ENCODE peak calls at places on chromosomes 3 and 15, in eight cellular contexts. One of them, this sample, is unnamed.

GRCh38 chr3:126526668-126527005 is 2.7 kb downstream of the CHST13 start:
- DNase-seq in Peyer's patch: no peak
- DNase-seq in AG09309: no peak
- DNase-seq in AG04450: no peak
- DNase-seq in epithelial cell of esophagus: no peak
- DNase-seq in prostate gland: no peak
- DNase-seq in AG10803: no peak
- DNase-seq in A549: no peak
- DNase-seq in this sample: no peak

GRCh38 chr3:179410317-179410716 is 41.0 kb downstream of the GNB4 start:
- DNase-seq in Peyer's patch: no peak
- DNase-seq in AG09309: no peak
- DNase-seq in AG04450: no peak
- DNase-seq in epithelial cell of esophagus: peak
- DNase-seq in prostate gland: no peak
- DNase-seq in AG10803: peak
- DNase-seq in A549: no peak
- DNase-seq in this sample: peak

GRCh38 chr3:189502676-189503257 is 128.4 kb upstream of the TP63 start:
- DNase-seq in Peyer's patch: no peak
- DNase-seq in AG09309: no peak
- DNase-seq in AG04450: no peak
- DNase-seq in epithelial cell of esophagus: no peak
- DNase-seq in prostate gland: no peak
- DNase-seq in AG10803: no peak
- DNase-seq in A549: no peak
- DNase-seq in this sample: no peak

GRCh38 chr3:167394003-167394402 is 13.9 kb upstream of the ZBBX start:
- DNase-seq in Peyer's patch: no peak
- DNase-seq in AG09309: no peak
- DNase-seq in AG04450: no peak
- DNase-seq in epithelial cell of esophagus: no peak
- DNase-seq in prostate gland: no peak
- DNase-seq in AG10803: no peak
- DNase-seq in A549: no peak
- DNase-seq in this sample: no peak

GRCh38 chr3:174619244-174619643 is 239.9 kb upstream of the NAALADL2 start:
- DNase-seq in Peyer's patch: no peak
- DNase-seq in AG09309: no peak
- DNase-seq in AG04450: no peak
- DNase-seq in epithelial cell of esophagus: no peak
- DNase-seq in prostate gland: no peak
- DNase-seq in AG10803: no peak
- DNase-seq in A549: no peak
- DNase-seq in this sample: no peak

GRCh38 chr3:114213669-114214541 is 23.5 kb downstream of the ZNF80 start:
- DNase-seq in Peyer's patch: peak
- DNase-seq in AG09309: peak
- DNase-seq in AG04450: peak
- DNase-seq in epithelial cell of esophagus: peak
- DNase-seq in prostate gland: no peak
- DNase-seq in AG10803: peak
- DNase-seq in A549: peak
- DNase-seq in this sample: peak

GRCh38 chr3:89851974-89852621 is 744.7 kb downstream of the EPHA3 start:
- DNase-seq in Peyer's patch: peak
- DNase-seq in AG09309: no peak
- DNase-seq in AG04450: no peak
- DNase-seq in epithelial cell of esophagus: peak
- DNase-seq in prostate gland: peak
- DNase-seq in AG10803: no peak
- DNase-seq in A549: peak
- DNase-seq in this sample: no peak

GRCh38 chr15:73727330-73728018 is 25.7 kb downstream of the INSYN1 start:
- DNase-seq in Peyer's patch: no peak
- DNase-seq in AG09309: peak
- DNase-seq in AG04450: peak
- DNase-seq in epithelial cell of esophagus: peak
- DNase-seq in prostate gland: no peak
- DNase-seq in AG10803: peak
- DNase-seq in A549: peak
- DNase-seq in this sample: peak

GRCh38 chr3:69352305-69353087 is 33.4 kb downstream of the FRMD4B start:
- DNase-seq in Peyer's patch: no peak
- DNase-seq in AG09309: no peak
- DNase-seq in AG04450: no peak
- DNase-seq in epithelial cell of esophagus: no peak
- DNase-seq in prostate gland: no peak
- DNase-seq in AG10803: no peak
- DNase-seq in A549: no peak
- DNase-seq in this sample: no peak

GRCh38 chr3:69353492-69353891 is 32.4 kb downstream of the FRMD4B start:
- DNase-seq in Peyer's patch: no peak
- DNase-seq in AG09309: no peak
- DNase-seq in AG04450: no peak
- DNase-seq in epithelial cell of esophagus: no peak
- DNase-seq in prostate gland: no peak
- DNase-seq in AG10803: no peak
- DNase-seq in A549: no peak
- DNase-seq in this sample: peak

GRCh38 chr3:69357196-69357595 is 28.7 kb downstream of the FRMD4B start:
- DNase-seq in Peyer's patch: no peak
- DNase-seq in AG09309: no peak
- DNase-seq in AG04450: no peak
- DNase-seq in epithelial cell of esophagus: peak
- DNase-seq in prostate gland: no peak
- DNase-seq in AG10803: no peak
- DNase-seq in A549: no peak
- DNase-seq in this sample: no peak

GRCh38 chr3:69354948-69355347 is 30.9 kb downstream of the FRMD4B start:
- DNase-seq in Peyer's patch: no peak
- DNase-seq in AG09309: no peak
- DNase-seq in AG04450: no peak
- DNase-seq in epithelial cell of esophagus: peak
- DNase-seq in prostate gland: no peak
- DNase-seq in AG10803: no peak
- DNase-seq in A549: no peak
- DNase-seq in this sample: peak

GRCh38 chr3:69353088-69353478 is 32.8 kb downstream of the FRMD4B start:
- DNase-seq in Peyer's patch: no peak
- DNase-seq in AG09309: no peak
- DNase-seq in AG04450: no peak
- DNase-seq in epithelial cell of esophagus: no peak
- DNase-seq in prostate gland: no peak
- DNase-seq in AG10803: no peak
- DNase-seq in A549: no peak
- DNase-seq in this sample: no peak
- H3K4me3 ChIP-seq in Peyer's patch: peak
- H3K4me3 ChIP-seq in AG09309: peak
- H3K4me3 ChIP-seq in AG04450: no peak
- H3K4me3 ChIP-seq in epithelial cell of esophagus: no peak
- H3K4me3 ChIP-seq in prostate gland: no peak
- H3K4me3 ChIP-seq in AG10803: no peak
- H3K4me3 ChIP-seq in A549: no peak
- H3K4me3 ChIP-seq in this sample: no peak

GRCh38 chr3:128321418-128321817 is 145.3 kb downstream of the DNAJB8 start:
- DNase-seq in Peyer's patch: no peak
- DNase-seq in AG09309: no peak
- DNase-seq in AG04450: no peak
- DNase-seq in epithelial cell of esophagus: no peak
- DNase-seq in prostate gland: no peak
- DNase-seq in AG10803: no peak
- DNase-seq in A549: no peak
- DNase-seq in this sample: no peak

GRCh38 chr3:128320551-128321340 is 145.9 kb downstream of the DNAJB8 start:
- DNase-seq in Peyer's patch: no peak
- DNase-seq in AG09309: no peak
- DNase-seq in AG04450: no peak
- DNase-seq in epithelial cell of esophagus: no peak
- DNase-seq in prostate gland: no peak
- DNase-seq in AG10803: no peak
- DNase-seq in A549: no peak
- DNase-seq in this sample: no peak

GRCh38 chr3:128319741-128320141 is 146.9 kb downstream of the DNAJB8 start:
- DNase-seq in Peyer's patch: no peak
- DNase-seq in AG09309: no peak
- DNase-seq in AG04450: no peak
- DNase-seq in epithelial cell of esophagus: no peak
- DNase-seq in prostate gland: no peak
- DNase-seq in AG10803: no peak
- DNase-seq in A549: no peak
- DNase-seq in this sample: no peak

GRCh38 chr3:128323206-128324081 is 143.2 kb downstream of the DNAJB8 start:
- DNase-seq in Peyer's patch: no peak
- DNase-seq in AG09309: no peak
- DNase-seq in AG04450: no peak
- DNase-seq in epithelial cell of esophagus: no peak
- DNase-seq in prostate gland: no peak
- DNase-seq in AG10803: no peak
- DNase-seq in A549: no peak
- DNase-seq in this sample: no peak

DNA sequence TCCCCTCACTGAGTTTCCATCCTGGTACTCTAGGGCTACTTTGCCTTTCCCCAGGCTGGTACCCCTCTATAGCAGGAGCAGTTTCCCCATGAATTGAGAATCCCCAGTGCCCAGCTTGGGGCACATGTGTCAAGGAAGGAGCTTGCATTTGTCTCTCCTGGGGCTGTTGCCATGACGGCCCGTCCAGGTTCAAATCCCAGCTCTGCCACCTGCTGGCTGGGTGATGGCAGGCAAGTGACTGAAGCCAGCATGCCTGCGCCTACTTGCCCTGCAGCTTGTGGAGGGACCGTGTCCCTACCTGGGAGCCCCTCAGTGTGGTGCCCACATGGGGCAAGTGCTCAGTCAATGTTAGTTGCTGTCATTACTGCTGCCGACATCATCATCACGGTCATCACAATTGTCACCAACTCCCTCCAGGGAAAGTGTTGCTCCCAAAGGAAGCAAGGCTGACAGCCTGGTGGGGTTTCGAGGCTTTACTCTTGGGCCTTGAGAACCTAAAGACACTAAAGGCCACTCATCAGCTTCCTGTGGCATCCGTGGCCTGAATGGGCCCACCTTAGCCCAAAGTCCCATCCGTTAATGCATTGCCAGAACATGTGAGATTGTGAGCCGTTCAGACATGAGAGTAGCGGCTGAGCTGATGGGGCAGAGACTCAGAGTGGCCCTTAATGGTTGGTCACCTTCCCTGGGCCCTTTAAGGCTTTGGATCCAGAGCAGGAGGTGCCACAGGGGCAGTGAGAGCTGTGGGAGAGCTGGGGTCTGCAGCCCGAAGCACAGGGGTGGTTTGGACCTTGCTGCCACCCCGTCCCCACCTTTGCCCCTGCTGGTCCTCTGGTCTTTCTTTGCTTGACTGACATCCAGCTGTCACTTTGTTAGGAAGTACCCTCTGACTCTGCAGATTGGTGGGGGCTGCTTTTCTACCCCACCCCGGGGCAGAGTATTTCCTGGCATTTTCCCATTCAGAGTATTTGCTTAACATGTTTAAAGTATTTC is 144.4 kb downstream of the DNAJB8 start:
- DNase-seq in Peyer's patch: peak
- DNase-seq in AG09309: no peak
- DNase-seq in AG04450: peak
- DNase-seq in epithelial cell of esophagus: peak
- DNase-seq in prostate gland: no peak
- DNase-seq in AG10803: peak
- DNase-seq in A549: peak
- DNase-seq in this sample: no peak
- TF ChIP-seq CTCF in Peyer's patch: peak
- TF ChIP-seq CTCF in AG09309: peak
- TF ChIP-seq CTCF in AG04450: peak
- TF ChIP-seq CTCF in epithelial cell of esophagus: peak
- TF ChIP-seq CTCF in prostate gland: peak
- TF ChIP-seq CTCF in AG10803: peak
- TF ChIP-seq CTCF in A549: peak
- TF ChIP-seq CTCF in this sample: peak

GRCh38 chr15:77749998-77750540 is 117.4 kb upstream of the LINGO1 start:
- DNase-seq in Peyer's patch: no peak
- DNase-seq in AG09309: no peak
- DNase-seq in AG04450: no peak
- DNase-seq in epithelial cell of esophagus: no peak
- DNase-seq in prostate gland: no peak
- DNase-seq in AG10803: no peak
- DNase-seq in A549: no peak
- DNase-seq in this sample: no peak

GRCh38 chr15:77746254-77747174 is 113.8 kb upstream of the LINGO1 start:
- DNase-seq in Peyer's patch: no peak
- DNase-seq in AG09309: no peak
- DNase-seq in AG04450: no peak
- DNase-seq in epithelial cell of esophagus: no peak
- DNase-seq in prostate gland: no peak
- DNase-seq in AG10803: no peak
- DNase-seq in A549: no peak
- DNase-seq in this sample: no peak

GRCh38 chr15:77749236-77749997 is 116.7 kb upstream of the LINGO1 start:
- DNase-seq in Peyer's patch: no peak
- DNase-seq in AG09309: no peak
- DNase-seq in AG04450: no peak
- DNase-seq in epithelial cell of esophagus: peak
- DNase-seq in prostate gland: no peak
- DNase-seq in AG10803: no peak
- DNase-seq in A549: no peak
- DNase-seq in this sample: no peak

GRCh38 chr15:77748078-77749064 is 115.7 kb upstream of the LINGO1 start:
- DNase-seq in Peyer's patch: no peak
- DNase-seq in AG09309: no peak
- DNase-seq in AG04450: no peak
- DNase-seq in epithelial cell of esophagus: no peak
- DNase-seq in prostate gland: no peak
- DNase-seq in AG10803: no peak
- DNase-seq in A549: peak
- DNase-seq in this sample: no peak

GRCh38 chr15:77747175-77748077 is 114.7 kb upstream of the LINGO1 start:
- DNase-seq in Peyer's patch: no peak
- DNase-seq in AG09309: no peak
- DNase-seq in AG04450: no peak
- DNase-seq in epithelial cell of esophagus: no peak
- DNase-seq in prostate gland: no peak
- DNase-seq in AG10803: no peak
- DNase-seq in A549: no peak
- DNase-seq in this sample: no peak
- H3K4me3 ChIP-seq in Peyer's patch: no peak
- H3K4me3 ChIP-seq in AG09309: no peak
- H3K4me3 ChIP-seq in AG04450: no peak
- H3K4me3 ChIP-seq in epithelial cell of esophagus: no peak
- H3K4me3 ChIP-seq in prostate gland: no peak
- H3K4me3 ChIP-seq in AG10803: no peak
- H3K4me3 ChIP-seq in A549: no peak
- H3K4me3 ChIP-seq in this sample: no peak

DNA sequence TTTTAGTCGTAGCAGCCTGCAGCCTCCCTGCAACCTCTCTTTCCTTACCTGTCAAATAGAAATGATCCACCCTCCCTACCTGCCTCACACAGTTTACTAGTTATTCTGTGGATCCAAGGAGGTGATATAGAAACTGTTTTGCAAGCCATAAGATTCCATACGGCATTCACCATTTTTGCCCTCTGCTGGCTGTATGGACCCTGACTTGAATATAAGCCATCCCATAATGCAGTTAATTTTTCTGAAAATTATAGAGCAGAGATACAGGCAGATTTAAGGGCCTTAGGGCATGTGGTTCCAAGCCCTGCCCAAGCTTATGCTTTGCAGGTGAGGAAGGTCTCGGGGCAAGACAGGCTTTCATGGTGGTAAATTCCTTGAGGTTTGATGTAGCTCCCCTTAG is 63.7 kb downstream of the CPN2 start:
- DNase-seq in Peyer's patch: no peak
- DNase-seq in AG09309: no peak
- DNase-seq in AG04450: no peak
- DNase-seq in epithelial cell of esophagus: no peak
- DNase-seq in prostate gland: no peak
- DNase-seq in AG10803: no peak
- DNase-seq in A549: no peak
- DNase-seq in this sample: no peak
- TF ChIP-seq CTCF in Peyer's patch: no peak
- TF ChIP-seq CTCF in AG09309: no peak
- TF ChIP-seq CTCF in AG04450: no peak
- TF ChIP-seq CTCF in epithelial cell of esophagus: no peak
- TF ChIP-seq CTCF in prostate gland: no peak
- TF ChIP-seq CTCF in AG10803: no peak
- TF ChIP-seq CTCF in A549: no peak
- TF ChIP-seq CTCF in this sample: no peak